ENCODE peak calls at places on chromosomes 6 and 20, in four cellular contexts. One of them, this sample, is unnamed. For H3K4me1, the result is how much of the 10 kb centered on the place peaks cover.

GRCh38 chr6:101545171-101545570 is 151.7 kb downstream of the GRIK2 start:
- DNase-seq in IMR-90: peak
- DNase-seq in mesenchymal stem cell: peak
- DNase-seq in H1: no peak
- DNase-seq in this sample: no peak

GRCh38 chr6:158780963-158781691 is 38.0 kb downstream of the EZR start:
- DNase-seq in IMR-90: no peak
- DNase-seq in mesenchymal stem cell: no peak
- DNase-seq in H1: no peak
- DNase-seq in this sample: no peak

GRCh38 chr20:5309971-5310370 is 6.8 kb downstream of the PROKR2 start:
- DNase-seq in IMR-90: peak
- DNase-seq in mesenchymal stem cell: no peak
- DNase-seq in H1: no peak
- DNase-seq in this sample: no peak

GRCh38 chr6:80541186-80541585 is 434.7 kb downstream of the BCKDHB start:
- DNase-seq in IMR-90: peak
- DNase-seq in mesenchymal stem cell: no peak
- DNase-seq in H1: no peak
- DNase-seq in this sample: no peak

GRCh38 chr6:4380881-4381281 is 245.5 kb upstream of the ECI2 start:
- DNase-seq in IMR-90: no peak
- DNase-seq in mesenchymal stem cell: no peak
- DNase-seq in H1: no peak
- DNase-seq in this sample: no peak

GRCh38 chr20:57449398-57450354 is 58.5 kb downstream of the RBM38 start:
- DNase-seq in IMR-90: no peak
- DNase-seq in mesenchymal stem cell: no peak
- DNase-seq in H1: no peak
- DNase-seq in this sample: no peak

GRCh38 chr6:137043710-137044365 is 927 bp downstream of the IL20RA start:
- DNase-seq in IMR-90: peak
- DNase-seq in mesenchymal stem cell: peak
- DNase-seq in H1: no peak
- DNase-seq in this sample: peak

GRCh38 chr20:58485326-58485725 is 29.9 kb downstream of the APCDD1L start:
- DNase-seq in IMR-90: peak
- DNase-seq in mesenchymal stem cell: no peak
- DNase-seq in H1: no peak
- DNase-seq in this sample: no peak

GRCh38 chr6:134065706-134066105 is 13.3 kb upstream of the SLC2A12 start:
- DNase-seq in IMR-90: peak
- DNase-seq in mesenchymal stem cell: peak
- DNase-seq in H1: no peak
- DNase-seq in this sample: no peak

GRCh38 chr6:78995346-78995745 is 82.7 kb downstream of the PHIP start:
- DNase-seq in IMR-90: no peak
- DNase-seq in mesenchymal stem cell: no peak
- DNase-seq in H1: no peak
- DNase-seq in this sample: no peak

GRCh38 chr20:47108994-47109393 is 214.4 kb downstream of the EYA2 start:
- DNase-seq in IMR-90: no peak
- DNase-seq in mesenchymal stem cell: no peak
- DNase-seq in H1: no peak
- DNase-seq in this sample: no peak

GRCh38 chr6:8552023-8552422 is 116.7 kb upstream of the SLC35B3 start:
- DNase-seq in IMR-90: no peak
- DNase-seq in mesenchymal stem cell: no peak
- DNase-seq in H1: no peak
- DNase-seq in this sample: no peak

GRCh38 chr20:23419995-23420901 is 1.0 kb downstream of the NAPB start:
- DNase-seq in IMR-90: peak
- DNase-seq in mesenchymal stem cell: peak
- DNase-seq in H1: no peak
- DNase-seq in this sample: peak

GRCh38 chr6:69343856-69344255 is 453.0 kb downstream of the LMBRD1 start:
- DNase-seq in IMR-90: no peak
- DNase-seq in mesenchymal stem cell: peak
- DNase-seq in H1: no peak
- DNase-seq in this sample: no peak

GRCh38 chr6:4289770-4290320 is 154.5 kb upstream of the ECI2 start:
- DNase-seq in IMR-90: no peak
- DNase-seq in mesenchymal stem cell: no peak
- DNase-seq in H1: no peak
- DNase-seq in this sample: no peak

GRCh38 chr20:23753194-23753548 is 2.4 kb upstream of the CST1 start:
- DNase-seq in IMR-90: no peak
- DNase-seq in mesenchymal stem cell: no peak
- DNase-seq in H1: no peak
- DNase-seq in this sample: no peak

GRCh38 chr20:63737690-63737939 is 1.2 kb downstream of the LIME1 start:
- DNase-seq in IMR-90: no peak
- DNase-seq in mesenchymal stem cell: no peak
- DNase-seq in H1: peak
- DNase-seq in this sample: no peak

GRCh38 chr20:36645998-36646397 is at the start of gene SLA2:
- DNase-seq in IMR-90: no peak
- DNase-seq in mesenchymal stem cell: no peak
- DNase-seq in H1: no peak
- DNase-seq in this sample: no peak

GRCh38 chr6:154613137-154613676 is 102.7 kb upstream of the CNKSR3 start:
- DNase-seq in IMR-90: peak
- DNase-seq in mesenchymal stem cell: peak
- DNase-seq in H1: no peak
- DNase-seq in this sample: no peak

GRCh38 chr6:119894801-119895200 is 545.2 kb upstream of the MAN1A1 start:
- DNase-seq in IMR-90: no peak
- DNase-seq in mesenchymal stem cell: no peak
- DNase-seq in H1: no peak
- DNase-seq in this sample: no peak

GRCh38 chr6:24273471-24273870 is 84.4 kb downstream of the DCDC2 start:
- DNase-seq in IMR-90: peak
- DNase-seq in mesenchymal stem cell: peak
- DNase-seq in H1: no peak
- DNase-seq in this sample: no peak

GRCh38 chr6:5050009-5050408 is 35.1 kb upstream of the PPP1R3G start:
- DNase-seq in IMR-90: no peak
- DNase-seq in mesenchymal stem cell: no peak
- DNase-seq in H1: no peak
- DNase-seq in this sample: no peak

GRCh38 chr6:138857792-138858191 is 61.9 kb downstream of the ECT2L start:
- DNase-seq in IMR-90: no peak
- DNase-seq in mesenchymal stem cell: no peak
- DNase-seq in H1: no peak
- DNase-seq in this sample: no peak

GRCh38 chr6:157232161-157232895 is 91.0 kb downstream of the TMEM242 start:
- DNase-seq in IMR-90: no peak
- DNase-seq in mesenchymal stem cell: no peak
- DNase-seq in H1: no peak
- DNase-seq in this sample: no peak

GRCh38 chr20:7989379-7989778 is 30.2 kb downstream of the TMX4 start:
- DNase-seq in IMR-90: no peak
- DNase-seq in mesenchymal stem cell: peak
- DNase-seq in H1: no peak
- DNase-seq in this sample: no peak

GRCh38 chr6:44221291-44221960 is 2.0 kb upstream of the SLC29A1 start:
- DNase-seq in IMR-90: peak
- DNase-seq in mesenchymal stem cell: peak
- DNase-seq in H1: peak
- DNase-seq in this sample: no peak
- H3K4me1 ChIP-seq in IMR-90: under half
- H3K4me1 ChIP-seq in mesenchymal stem cell: half or more
- H3K4me1 ChIP-seq in H1: half or more
- H3K4me1 ChIP-seq in this sample: half or more

GRCh38 chr20:19880256-19881079 is 122.4 kb downstream of the RIN2 start:
- DNase-seq in IMR-90: peak
- DNase-seq in mesenchymal stem cell: peak
- DNase-seq in H1: no peak
- DNase-seq in this sample: no peak

GRCh38 chr20:19875746-19876145 is 117.7 kb downstream of the RIN2 start:
- DNase-seq in IMR-90: no peak
- DNase-seq in mesenchymal stem cell: peak
- DNase-seq in H1: no peak
- DNase-seq in this sample: no peak

GRCh38 chr20:19881080-19881840 is 123.2 kb downstream of the RIN2 start:
- DNase-seq in IMR-90: no peak
- DNase-seq in mesenchymal stem cell: peak
- DNase-seq in H1: no peak
- DNase-seq in this sample: no peak

GRCh38 chr20:19874328-19874727 is 116.3 kb downstream of the RIN2 start:
- DNase-seq in IMR-90: no peak
- DNase-seq in mesenchymal stem cell: no peak
- DNase-seq in H1: no peak
- DNase-seq in this sample: no peak

GRCh38 chr20:19876828-19877227 is 118.8 kb downstream of the RIN2 start:
- DNase-seq in IMR-90: no peak
- DNase-seq in mesenchymal stem cell: no peak
- DNase-seq in H1: no peak
- DNase-seq in this sample: no peak
- H3K27ac ChIP-seq in IMR-90: no peak
- H3K27ac ChIP-seq in mesenchymal stem cell: peak
- H3K27ac ChIP-seq in H1: no peak
- H3K27ac ChIP-seq in this sample: no peak

GRCh38 chr6:149032599-149033405 is 284.7 kb upstream of the TAB2 start:
- DNase-seq in IMR-90: peak
- DNase-seq in mesenchymal stem cell: peak
- DNase-seq in H1: no peak
- DNase-seq in this sample: no peak
- H4K8ac ChIP-seq in IMR-90: peak
- H4K8ac ChIP-seq in mesenchymal stem cell: peak
- H4K8ac ChIP-seq in H1: peak
- H4K8ac ChIP-seq in this sample: no peak

GRCh38 chr20:62635232-62635631 is 7.1 kb upstream of the SLCO4A1 start:
- DNase-seq in IMR-90: no peak
- DNase-seq in mesenchymal stem cell: no peak
- DNase-seq in H1: no peak
- DNase-seq in this sample: no peak

GRCh38 chr20:62636446-62636845 is 5.9 kb upstream of the SLCO4A1 start:
- DNase-seq in IMR-90: no peak
- DNase-seq in mesenchymal stem cell: no peak
- DNase-seq in H1: no peak
- DNase-seq in this sample: no peak

GRCh38 chr20:62637110-62637509 is 5.2 kb upstream of the SLCO4A1 start:
- DNase-seq in IMR-90: no peak
- DNase-seq in mesenchymal stem cell: no peak
- DNase-seq in H1: no peak
- DNase-seq in this sample: no peak

GRCh38 chr20:62634330-62634967 is 7.9 kb upstream of the SLCO4A1 start:
- DNase-seq in IMR-90: no peak
- DNase-seq in mesenchymal stem cell: no peak
- DNase-seq in H1: no peak
- DNase-seq in this sample: no peak

GRCh38 chr20:62635852-62636251 is 6.5 kb upstream of the SLCO4A1 start:
- DNase-seq in IMR-90: no peak
- DNase-seq in mesenchymal stem cell: no peak
- DNase-seq in H1: no peak
- DNase-seq in this sample: no peak
- H3K4me1 ChIP-seq in IMR-90: under half
- H3K4me1 ChIP-seq in mesenchymal stem cell: under half
- H3K4me1 ChIP-seq in H1: under half
- H3K4me1 ChIP-seq in this sample: under half

GRCh38 chr6:35166160-35166919 is 25.2 kb upstream of the TCP11 start:
- DNase-seq in IMR-90: no peak
- DNase-seq in mesenchymal stem cell: no peak
- DNase-seq in H1: no peak
- DNase-seq in this sample: no peak
- H3K27ac ChIP-seq in IMR-90: peak
- H3K27ac ChIP-seq in mesenchymal stem cell: no peak
- H3K27ac ChIP-seq in H1: no peak
- H3K27ac ChIP-seq in this sample: no peak

This sample was measured in neuronal stem cell.